ENCODE peak calls at places on chromosomes 7 and 10, in four cellular contexts. U is astrocyte, P is upper lobe of right lung, Y is bronchial epithelial cell. G is an unnamed sample.

GRCh38 chr7:129989466-129989865 is 36.7 kb upstream of the UBE2H start:
- DNase-seq in U (no peak), P (no peak), Y (peak), G (no peak)

GRCh38 chr7:13044309-13044708 is 356.9 kb downstream of the ARL4A start:
- DNase-seq in U (no peak), P (no peak), Y (no peak), G (no peak)

GRCh38 chr7:47393406-47393805 is 188.5 kb downstream of the TNS3 start:
- DNase-seq in U (no peak), P (peak), Y (no peak), G (no peak)

GRCh38 chr10:82319558-82319957 is 444.6 kb downstream of the NRG3 start:
- DNase-seq in U (no peak), P (no peak), Y (no peak), G (no peak)

GRCh38 chr7:155533827-155534690 is 12.3 kb downstream of the CNPY1 start:
- DNase-seq in U (no peak), P (peak), Y (no peak), G (no peak)

GRCh38 chr10:131252586-131253276 is 58.8 kb downstream of the TCERG1L start:
- DNase-seq in U (no peak), P (peak), Y (no peak), G (no peak)

GRCh38 chr7:87344446-87344845 is 1.0 kb upstream of the CROT start:
- DNase-seq in U (no peak), P (no peak), Y (peak), G (peak)

GRCh38 chr7:74587435-74588126 is 69.9 kb upstream of the GTF2I start:
- DNase-seq in U (peak), P (peak), Y (peak), G (peak)

GRCh38 chr10:110455440-110455839 is 42.3 kb upstream of the DUSP5 start:
- DNase-seq in U (no peak), P (no peak), Y (no peak), G (no peak)

GRCh38 chr7:139246905-139247304 is 15.9 kb downstream of the UBN2 start:
- DNase-seq in U (peak), P (no peak), Y (peak), G (peak)

DNA sequence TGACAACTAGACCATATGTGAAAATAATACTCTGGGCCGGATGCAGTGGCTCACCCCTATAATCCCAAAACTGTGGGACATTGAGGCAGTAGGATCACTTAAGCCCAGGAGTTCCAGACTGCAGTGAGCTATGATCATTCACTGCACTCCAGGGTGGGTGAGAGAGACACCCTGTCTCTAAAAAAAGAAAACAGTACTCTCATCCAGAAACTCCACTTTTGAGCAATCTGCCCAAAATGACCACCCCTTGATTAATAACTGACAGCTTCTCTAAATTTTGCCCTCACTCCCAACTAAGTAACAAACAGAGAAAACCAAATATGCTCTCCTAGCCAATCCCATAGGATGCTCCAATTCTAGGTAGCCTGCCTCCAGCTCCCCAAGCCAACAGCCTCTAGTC is 62.5 kb upstream of the AKR1E2 start:
- DNase-seq in U (no peak), P (no peak), Y (no peak), G (no peak)
- H3K4me3 ChIP-seq in U (peak), P (no peak), Y (no peak), G (peak)

GRCh38 chr10:28975891-28976471 is 298.7 kb downstream of the BAMBI start:
- DNase-seq in U (peak), P (no peak), Y (no peak), G (peak)
- TF ChIP-seq CTCF in U (no peak), P (no peak), Y (no peak), G (no peak)

DNA sequence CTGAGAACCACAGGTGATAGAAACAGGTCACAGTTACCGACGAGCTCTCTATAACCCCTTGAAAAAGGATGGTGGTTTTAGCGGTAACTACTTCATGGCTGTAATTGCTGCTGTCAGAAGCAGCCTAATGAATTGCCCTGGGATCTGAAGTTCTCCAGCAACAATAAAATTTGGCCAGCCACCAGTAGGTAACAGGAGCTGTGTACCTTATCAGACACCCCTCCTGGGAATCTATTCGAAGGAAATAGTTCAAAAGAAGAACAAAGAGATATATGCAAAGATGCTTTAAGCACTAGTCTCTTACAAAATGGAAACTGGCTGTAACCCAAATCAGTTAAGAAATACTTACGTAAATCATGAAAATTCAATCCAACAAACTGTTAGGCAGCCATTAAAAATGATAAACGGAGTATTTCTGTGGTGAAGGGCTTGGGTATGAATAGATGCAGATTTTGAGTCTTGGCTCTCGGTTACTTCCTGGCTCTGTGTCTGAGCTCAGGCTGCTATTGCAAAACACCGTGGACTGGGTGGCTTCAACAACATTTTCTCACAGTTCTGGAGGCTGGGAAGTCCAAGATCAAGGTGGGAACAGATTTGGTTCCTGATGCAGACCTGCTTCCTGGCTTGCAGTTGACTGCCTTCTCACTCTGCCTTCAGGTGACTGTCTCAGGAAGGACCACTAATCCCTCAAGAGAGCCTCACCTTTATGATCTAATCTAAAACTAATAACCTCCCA is 1.6 kb downstream of the MSRB2 start:
- DNase-seq in U (peak), P (no peak), Y (peak), G (peak)
- H3K4me3 ChIP-seq in U (peak), P (peak), Y (peak), G (peak)

GRCh38 chr7:114310344-114311118 is 104.1 kb upstream of the FOXP2 start:
- DNase-seq in U (no peak), P (no peak), Y (no peak), G (peak)
- TF ChIP-seq CTCF in U (no peak), P (peak), Y (no peak), G (no peak)